ENCODE peak calls at places on chromosomes 6 and 20, in seven cellular contexts. R, V, B, M, K, G and P are unnamed samples.

GRCh38 chr6:158636778-158637177 is 7.8 kb downstream of the DYNLT1 start:
- DNase-seq in R (no peak), V (no peak), B (no peak), M (no peak), K (no peak), G (no peak), P (no peak)

GRCh38 chr6:138004423-138005287 is 102.6 kb downstream of the PERP start:
- DNase-seq in R (no peak), V (no peak), B (no peak), M (no peak), K (no peak), G (no peak), P (peak)

GRCh38 chr6:149331043-149331807 is 13.7 kb downstream of the TAB2 start:
- DNase-seq in R (no peak), V (no peak), B (no peak), M (no peak), K (no peak), G (no peak), P (no peak)

GRCh38 chr6:14822689-14823088 is 423.2 kb upstream of the JARID2 start:
- DNase-seq in R (no peak), V (no peak), B (no peak), M (no peak), K (no peak), G (no peak), P (no peak)

GRCh38 chr6:158372570-158372969 is 60.3 kb downstream of the TULP4 start:
- DNase-seq in R (no peak), V (no peak), B (no peak), M (no peak), K (no peak), G (no peak), P (no peak)

GRCh38 chr6:90508753-90509152 is 78.1 kb downstream of the MAP3K7 start:
- DNase-seq in R (no peak), V (no peak), B (no peak), M (no peak), K (no peak), G (no peak), P (no peak)

GRCh38 chr6:136362421-136363090 is 72.9 kb upstream of the BCLAF1 start:
- DNase-seq in R (no peak), V (no peak), B (no peak), M (no peak), K (no peak), G (peak), P (no peak)

GRCh38 chr6:45075246-45075645 is 252.9 kb upstream of the RUNX2 start:
- DNase-seq in R (no peak), V (no peak), B (no peak), M (no peak), K (no peak), G (no peak), P (no peak)

GRCh38 chr6:36019167-36019566 is 5.3 kb downstream of the SLC26A8 start:
- DNase-seq in R (no peak), V (no peak), B (no peak), M (no peak), K (no peak), G (no peak), P (peak)

GRCh38 chr6:69098910-69099309 is 463.8 kb downstream of the ADGRB3 start:
- DNase-seq in R (no peak), V (no peak), B (no peak), M (no peak), K (no peak), G (no peak), P (no peak)

GRCh38 chr6:33277663-33278391 is 904 bp downstream of the B3GALT4 start:
- DNase-seq in R (no peak), V (peak), B (peak), M (no peak), K (no peak), G (no peak), P (peak)

DNA sequence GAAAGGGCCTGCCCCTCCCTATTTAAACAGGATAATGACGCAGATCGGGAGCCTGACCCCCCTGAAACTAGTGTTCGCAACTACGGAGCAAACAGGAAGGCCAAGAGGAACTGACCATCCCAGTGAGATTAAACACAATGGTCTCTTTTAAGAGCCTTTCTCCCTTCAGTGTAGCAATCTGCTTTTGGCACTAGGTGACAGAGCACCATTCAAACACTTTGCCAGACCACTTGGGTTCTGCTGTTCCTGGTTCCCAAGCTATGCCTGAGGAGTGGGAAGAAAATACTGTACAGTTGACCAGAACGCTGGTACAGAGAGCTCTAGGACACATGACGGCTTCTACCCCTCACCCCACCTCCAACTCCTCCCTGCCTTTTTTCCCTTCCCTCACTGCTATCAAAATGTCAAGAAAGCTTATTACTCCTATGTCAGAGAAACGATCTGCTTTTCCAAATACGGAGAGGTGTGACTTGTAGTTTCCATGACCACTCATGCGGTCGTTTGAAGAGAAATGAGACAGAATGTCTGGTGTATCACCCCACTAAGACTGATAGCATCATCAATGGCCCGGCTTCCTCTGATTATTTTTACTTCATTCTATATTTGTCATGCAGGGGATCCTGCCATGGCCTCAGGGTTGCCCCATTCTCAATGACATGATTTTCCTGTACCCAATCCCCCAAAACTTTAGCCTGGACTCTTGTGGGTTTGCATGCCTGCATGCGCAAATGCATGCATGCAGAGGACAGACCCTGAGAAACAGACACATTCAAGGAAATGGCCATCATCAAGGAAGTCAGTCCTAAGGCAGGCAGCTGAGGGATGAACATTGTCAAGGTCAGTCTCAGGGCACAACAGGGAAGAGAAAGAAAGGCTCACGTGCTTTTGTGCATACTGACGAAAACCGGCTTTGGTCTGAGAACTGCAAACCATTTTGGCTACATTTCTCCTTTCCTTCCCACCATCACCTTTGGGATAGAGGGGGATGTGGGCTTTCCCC is 13.3 kb downstream of the NEDD9 start:
- DNase-seq in R (peak), V (no peak), B (no peak), M (peak), K (no peak), G (no peak), P (no peak)
- TF ChIP-seq POLR2AphosphoS5 in R (peak), V (no peak), B (peak), M (peak), K (peak), G (peak), P (no peak)

DNA sequence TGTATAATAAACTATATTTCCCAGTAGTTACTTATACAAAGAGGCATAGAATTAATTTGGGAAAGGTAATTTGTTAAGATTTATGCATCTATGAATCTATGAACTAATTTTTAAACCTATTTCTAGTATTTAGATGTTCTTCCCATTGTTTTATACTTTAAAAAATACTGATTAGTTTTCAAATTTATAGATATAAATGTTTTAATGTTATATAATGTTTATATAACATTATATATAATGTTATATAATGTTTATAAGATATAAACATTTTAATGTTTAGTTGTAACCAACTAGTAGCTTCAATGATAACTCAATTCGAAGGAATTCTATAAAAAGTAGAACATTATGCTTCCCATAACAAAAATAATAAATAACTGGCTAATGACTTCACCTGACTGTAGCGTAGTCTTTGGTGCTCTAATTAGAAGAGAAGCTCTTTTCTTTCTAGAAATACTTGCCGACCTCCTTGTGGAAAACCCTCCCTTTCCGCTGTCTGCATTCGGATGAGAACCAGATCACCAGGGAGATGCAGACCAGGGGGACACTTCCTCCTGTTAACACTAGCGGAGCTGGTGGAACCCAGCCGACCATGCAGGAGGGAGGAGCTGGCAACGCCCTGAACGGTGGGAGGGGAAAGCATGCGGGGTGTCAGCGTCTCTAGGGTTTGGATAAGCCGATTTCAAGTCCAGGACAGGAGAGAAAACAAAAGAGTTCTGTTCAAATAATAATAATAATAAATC is 158.4 kb downstream of the OR2B2 start:
- DNase-seq in R (peak), V (peak), B (peak), M (peak), K (peak), G (no peak), P (peak)
- TF ChIP-seq POLR2AphosphoS5 in R (peak), V (no peak), B (no peak), M (no peak), K (no peak), G (peak), P (no peak)

GRCh38 chr6:112018619-112019416 is 35.1 kb upstream of the CCN6 start:
- DNase-seq in R (peak), V (no peak), B (peak), M (no peak), K (peak), G (no peak), P (no peak)
- TF ChIP-seq POLR2AphosphoS5 in R (peak), V (no peak), B (peak), M (no peak), K (peak), G (peak), P (no peak)

GRCh38 chr20:64083380-64084208 is 604 bp downstream of the LKAAEAR1 start:
- DNase-seq in R (peak), V (no peak), B (no peak), M (no peak), K (peak), G (peak), P (peak)
- TF ChIP-seq POLR2AphosphoS5 in R (no peak), V (no peak), B (no peak), M (no peak), K (no peak), G (no peak), P (peak)

GRCh38 chr20:58407966-58408557 is 19.0 kb downstream of the VAPB start:
- DNase-seq in R (no peak), V (peak), B (no peak), M (no peak), K (no peak), G (no peak), P (no peak)
- TF ChIP-seq POLR2AphosphoS5 in R (no peak), V (no peak), B (no peak), M (no peak), K (no peak), G (no peak), P (no peak)

GRCh38 chr20:62906647-62907375 is 19.5 kb downstream of the DIDO1 start:
- DNase-seq in R (no peak), V (no peak), B (no peak), M (no peak), K (no peak), G (no peak), P (no peak)
- TF ChIP-seq POLR2AphosphoS5 in R (no peak), V (no peak), B (no peak), M (no peak), K (no peak), G (no peak), P (no peak)

DNA sequence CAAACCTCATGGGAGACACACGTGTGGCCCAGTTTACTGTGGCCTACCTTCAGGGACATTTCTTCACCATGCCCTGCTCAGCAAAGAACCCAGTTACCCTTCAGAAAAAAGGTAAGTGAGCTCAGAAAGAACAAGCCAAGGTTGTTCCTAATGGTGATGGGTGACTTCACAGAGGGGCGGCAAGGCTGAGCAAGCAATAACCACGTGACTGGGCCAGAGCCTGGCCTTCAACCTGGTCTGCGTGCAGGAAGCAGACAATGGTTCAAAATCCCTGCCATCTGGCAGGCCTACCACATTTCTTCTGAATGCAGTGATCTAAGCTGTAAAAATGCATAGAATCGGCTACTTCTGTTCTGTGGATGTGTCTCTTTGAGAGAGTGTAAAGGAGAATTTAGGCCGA is 115.5 kb upstream of the CST7 start:
- DNase-seq in R (no peak), V (no peak), B (no peak), M (no peak), K (no peak), G (no peak), P (no peak)
- TF ChIP-seq POLR2AphosphoS5 in R (no peak), V (no peak), B (no peak), M (no peak), K (no peak), G (no peak), P (no peak)

GRCh38 chr20:50172347-50173013 is 18.1 kb upstream of the CEBPB start:
- DNase-seq in R (peak), V (no peak), B (peak), M (peak), K (peak), G (peak), P (no peak)
- TF ChIP-seq POLR2AphosphoS5 in R (peak), V (no peak), B (no peak), M (peak), K (peak), G (peak), P (no peak)

GRCh38 chr6:139654309-139654708 is 279.9 kb upstream of the CITED2 start:
- DNase-seq in R (no peak), V (no peak), B (no peak), M (no peak), K (no peak), G (no peak), P (no peak)

GRCh38 chr6:139654888-139655782 is 280.7 kb upstream of the CITED2 start:
- DNase-seq in R (no peak), V (no peak), B (no peak), M (no peak), K (no peak), G (no peak), P (no peak)

GRCh38 chr6:139657121-139657520 is 282.7 kb upstream of the CITED2 start:
- DNase-seq in R (no peak), V (no peak), B (no peak), M (no peak), K (no peak), G (no peak), P (no peak)

GRCh38 chr6:139653136-139653535 is 278.7 kb upstream of the CITED2 start:
- DNase-seq in R (no peak), V (no peak), B (no peak), M (peak), K (no peak), G (no peak), P (no peak)

DNA sequence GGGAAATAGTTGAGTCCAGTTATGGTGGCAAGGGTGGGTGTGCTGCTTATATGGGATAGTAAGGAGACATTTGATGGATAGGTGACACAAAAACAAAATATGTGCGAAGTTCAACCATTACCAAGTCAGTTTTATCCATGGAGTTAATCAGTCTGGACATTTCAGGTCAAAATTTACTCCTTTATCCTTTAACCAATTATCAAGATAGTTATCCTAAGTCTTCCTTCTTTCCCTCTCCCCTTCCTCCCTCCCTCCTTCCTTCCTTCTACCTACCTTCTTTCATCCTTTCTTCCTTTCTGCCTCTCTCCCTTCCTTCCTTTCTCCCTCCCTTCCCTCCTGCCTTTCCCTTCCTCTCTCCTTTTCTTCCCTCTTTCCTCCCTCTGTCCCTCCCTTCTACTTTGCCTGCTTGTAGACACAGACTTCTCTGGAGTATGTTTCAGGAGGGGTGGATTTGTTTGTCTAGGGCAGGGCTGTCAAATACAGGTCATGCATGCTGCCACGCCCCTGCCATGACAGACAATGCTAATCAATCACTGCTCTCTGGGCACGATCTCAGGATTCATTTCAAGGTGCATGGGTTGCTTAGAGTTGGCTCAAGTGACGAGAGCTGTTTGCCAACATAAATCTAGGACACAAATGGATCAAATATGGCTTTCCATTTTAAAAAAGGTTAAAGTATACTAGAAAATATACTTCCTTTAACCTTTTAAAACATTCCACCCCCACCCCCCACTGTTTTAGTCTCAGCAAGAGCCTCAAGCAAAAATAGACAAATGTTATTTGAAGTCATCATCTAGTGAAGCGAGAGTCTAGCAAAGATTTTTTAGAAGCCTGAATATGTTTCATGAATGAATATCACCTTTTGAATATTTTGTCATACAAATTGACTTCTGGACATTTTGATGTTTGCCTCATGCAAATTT is 281.6 kb upstream of the CITED2 start:
- DNase-seq in R (peak), V (no peak), B (no peak), M (no peak), K (peak), G (no peak), P (no peak)
- TF ChIP-seq POLR2AphosphoS5 in R (no peak), V (no peak), B (no peak), M (no peak), K (peak), G (no peak), P (no peak)